ENCODE peak calls at places on chromosomes 13 and 19, in seven cellular contexts. M is GM12878, Z is stomach, E is GM23338, N is upper lobe of left lung, R is endothelial cell of umbilical vein, S is suprapubic skin. A is an unnamed sample. For H3K4me1, the result is how much of the 10 kb centered on the place peaks cover.

GRCh38 chr19:17671906-17672305 is 16.2 kb downstream of the UNC13A start:
- DNase-seq in M (no peak), Z (no peak), E (peak), N (no peak), R (peak), S (no peak), A (no peak)

GRCh38 chr13:60261432-60262351 is 98.0 kb upstream of the DIAPH3 start:
- DNase-seq in M (no peak), Z (no peak), E (peak), N (no peak), R (no peak), S (no peak), A (no peak)

GRCh38 chr13:57632276-57633140 is 964 bp downstream of the PCDH17 start:
- DNase-seq in M (no peak), Z (no peak), E (peak), N (peak), R (peak), S (no peak), A (no peak)

GRCh38 chr19:6808494-6808893 is 36.0 kb downstream of the VAV1 start:
- DNase-seq in M (no peak), Z (no peak), E (no peak), N (no peak), R (no peak), S (no peak), A (no peak)

GRCh38 chr13:53237696-53238095 is 209.1 kb downstream of the OLFM4 start:
- DNase-seq in M (no peak), Z (no peak), E (no peak), N (no peak), R (no peak), S (no peak), A (no peak)

GRCh38 chr13:20312292-20312691 is 80.2 kb upstream of the GJB6 start:
- DNase-seq in M (no peak), Z (no peak), E (no peak), N (no peak), R (no peak), S (no peak), A (no peak)

GRCh38 chr13:36628986-36629385 is 44.8 kb upstream of the SERTM1 start:
- DNase-seq in M (no peak), Z (no peak), E (no peak), N (no peak), R (no peak), S (no peak), A (no peak)

GRCh38 chr13:39353988-39354387 is 249.0 kb downstream of the LHFPL6 start:
- DNase-seq in M (no peak), Z (no peak), E (no peak), N (no peak), R (no peak), S (no peak), A (no peak)

GRCh38 chr19:51544038-51544437 is 12.6 kb upstream of the SIGLEC6 start:
- DNase-seq in M (no peak), Z (no peak), E (no peak), N (no peak), R (no peak), S (no peak), A (no peak)

GRCh38 chr13:75485286-75486062 is 3.5 kb upstream of the TBC1D4 start:
- DNase-seq in M (no peak), Z (no peak), E (peak), N (no peak), R (no peak), S (no peak), A (no peak)

GRCh38 chr13:112053744-112054615 is 13.0 kb upstream of the SOX1 start:
- DNase-seq in M (no peak), Z (no peak), E (peak), N (peak), R (no peak), S (peak), A (no peak)

GRCh38 chr19:55173717-55174409 is 6.2 kb downstream of the SYT5 start:
- DNase-seq in M (no peak), Z (peak), E (peak), N (peak), R (no peak), S (no peak), A (peak)

GRCh38 chr19:14786421-14786851 is 8.1 kb upstream of the ADGRE2 start:
- DNase-seq in M (no peak), Z (no peak), E (peak), N (peak), R (no peak), S (peak), A (no peak)

GRCh38 chr13:89763011-89763410 is 1584.5 kb upstream of the MIR17HG start:
- DNase-seq in M (no peak), Z (no peak), E (no peak), N (no peak), R (peak), S (no peak), A (no peak)

GRCh38 chr13:37503287-37503686 is 95.3 kb downstream of the POSTN start:
- DNase-seq in M (no peak), Z (no peak), E (no peak), N (no peak), R (no peak), S (no peak), A (no peak)

GRCh38 chr19:45439569-45440258 is 16.0 kb upstream of the ERCC1 start:
- DNase-seq in M (no peak), Z (peak), E (peak), N (peak), R (peak), S (no peak), A (no peak)

GRCh38 chr13:52744842-52745241 is 5.2 kb upstream of the CNMD start:
- DNase-seq in M (no peak), Z (no peak), E (no peak), N (no peak), R (no peak), S (no peak), A (no peak)

GRCh38 chr19:52138614-52139290 is 986 bp downstream of the ZNF616 start:
- DNase-seq in M (no peak), Z (no peak), E (peak), N (peak), R (no peak), S (no peak), A (no peak)

GRCh38 chr19:55165952-55166529 is 372 bp downstream of the DNAAF3 start:
- DNase-seq in M (no peak), Z (peak), E (peak), N (peak), R (peak), S (no peak), A (peak)

GRCh38 chr19:55600336-55601028 is 394 bp downstream of the ZNF524 start:
- DNase-seq in M (no peak), Z (no peak), E (peak), N (no peak), R (peak), S (no peak), A (no peak)

GRCh38 chr19:3423183-3423829 is 56.9 kb downstream of the NFIC start:
- DNase-seq in M (no peak), Z (no peak), E (no peak), N (peak), R (peak), S (no peak), A (no peak)

GRCh38 chr19:49889687-49890348 is 6.9 kb downstream of the IL4I1 start:
- DNase-seq in M (no peak), Z (peak), E (peak), N (peak), R (peak), S (no peak), A (no peak)

GRCh38 chr19:24033962-24034342 is 53.0 kb upstream of the ZNF254 start:
- DNase-seq in M (no peak), Z (peak), E (peak), N (no peak), R (peak), S (no peak), A (no peak)

GRCh38 chr19:35498984-35499383 is 8.7 kb upstream of the KRTDAP start:
- DNase-seq in M (no peak), Z (no peak), E (no peak), N (no peak), R (no peak), S (no peak), A (no peak)

GRCh38 chr13:49421391-49421790 is 22.5 kb downstream of the CAB39L start:
- DNase-seq in M (peak), Z (no peak), E (peak), N (no peak), R (peak), S (no peak), A (no peak)

GRCh38 chr13:99902657-99903056 is 68.9 kb downstream of the ZIC5 start:
- DNase-seq in M (no peak), Z (no peak), E (no peak), N (no peak), R (no peak), S (no peak), A (no peak)

GRCh38 chr13:74575729-74576125 is 441.5 kb upstream of the KLF12 start:
- DNase-seq in M (no peak), Z (peak), E (peak), N (peak), R (peak), S (peak), A (no peak)

GRCh38 chr13:97235549-97236206 is 13.5 kb downstream of the MBNL2 start:
- DNase-seq in M (no peak), Z (peak), E (no peak), N (no peak), R (peak), S (no peak), A (no peak)

GRCh38 chr19:1533510-1534150 is 9.8 kb downstream of the PLK5 start:
- DNase-seq in M (no peak), Z (no peak), E (no peak), N (peak), R (no peak), S (no peak), A (no peak)

GRCh38 chr13:94323746-94324408 is 155.6 kb downstream of the DCT start:
- DNase-seq in M (no peak), Z (no peak), E (peak), N (no peak), R (no peak), S (no peak), A (no peak)

GRCh38 chr19:41869374-41869955 is 7.6 kb upstream of the CD79A start:
- DNase-seq in M (no peak), Z (no peak), E (no peak), N (no peak), R (no peak), S (no peak), A (no peak)
- H3K4me1 ChIP-seq in M (half or more), Z (half or more), E (under half), N (half or more), R (under half), S (under half), A (under half)

GRCh38 chr19:48489608-48490216 is 20.5 kb downstream of the CYTH2 start:
- DNase-seq in M (no peak), Z (peak), E (peak), N (peak), R (peak), S (no peak), A (no peak)

GRCh38 chr19:48490980-48491792 is 20.4 kb downstream of the LMTK3 start:
- DNase-seq in M (no peak), Z (peak), E (peak), N (peak), R (no peak), S (no peak), A (no peak)

GRCh38 chr19:48487544-48487943 is 18.4 kb downstream of the CYTH2 start:
- DNase-seq in M (no peak), Z (no peak), E (no peak), N (no peak), R (no peak), S (no peak), A (no peak)

GRCh38 chr19:48484931-48485612 is 15.9 kb downstream of the CYTH2 start:
- DNase-seq in M (no peak), Z (no peak), E (peak), N (no peak), R (no peak), S (no peak), A (no peak)

DNA sequence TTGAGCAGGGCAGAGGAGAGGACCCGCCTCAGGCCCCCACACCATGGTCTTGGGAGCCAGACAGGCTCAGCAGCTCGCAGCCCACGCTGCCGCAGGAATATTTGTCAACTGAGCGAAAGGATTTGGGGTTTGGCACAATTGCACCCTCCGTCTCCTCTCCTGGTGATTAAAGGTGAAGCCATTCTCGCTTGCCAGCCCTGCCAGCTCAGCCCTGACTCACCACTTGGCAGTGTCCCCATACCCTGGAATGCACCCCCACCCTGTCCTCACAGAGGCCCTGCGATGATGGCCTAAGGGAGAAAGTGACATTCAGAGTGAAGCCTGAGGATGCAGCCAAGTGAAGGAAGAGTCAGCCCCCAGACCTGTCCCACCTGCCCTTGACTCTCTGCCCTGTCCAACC is 18.8 kb downstream of the CYTH2 start:
- DNase-seq in M (no peak), Z (peak), E (no peak), N (no peak), R (peak), S (no peak), A (peak)
- TF ChIP-seq POLR2AphosphoS5 in M (no peak), Z (no peak), E (no peak), N (no peak), R (no peak), S (peak), A (peak)

GRCh38 chr19:33397536-33398360 is 24.2 kb downstream of the CEBPG start:
- DNase-seq in M (no peak), Z (no peak), E (no peak), N (peak), R (no peak), S (no peak), A (no peak)
- TF ChIP-seq CTCF in M (no peak), Z (no peak), E (peak), N (no peak), R (no peak), S (no peak), A (peak)

GRCh38 chr13:109357751-109358150 is 428.6 kb downstream of the IRS2 start:
- DNase-seq in M (no peak), Z (no peak), E (no peak), N (peak), R (no peak), S (no peak), A (no peak)
- H3K4me1 ChIP-seq in M (under half), Z (under half), E (under half), N (under half), R (under half), S (under half), A (under half)

A was measured in Panc1.